ENCODE peak calls at places on chromosomes 5 and 9, in seven cellular contexts. One of them, this sample, is unnamed.

GRCh38 chr9:34651876-34652602 is at the start of gene IL11RA:
- DNase-seq in heart left ventricle: peak
- DNase-seq in stomach: peak
- DNase-seq in right atrium auricular region: peak
- DNase-seq in cardiac muscle cell: peak
- DNase-seq in Peyer's patch: peak
- DNase-seq in astrocyte of the spinal cord: peak
- DNase-seq in this sample: peak

GRCh38 chr9:92966518-92966800 is 19.1 kb downstream of the FGD3 start:
- DNase-seq in cardiac muscle cell: no peak
- DNase-seq in astrocyte of the spinal cord: no peak
- DNase-seq in heart left ventricle: no peak
- DNase-seq in right atrium auricular region: no peak
- DNase-seq in Peyer's patch: no peak
- DNase-seq in stomach: peak
- DNase-seq in this sample: no peak

GRCh38 chr9:17625644-17626388 is 47.0 kb downstream of the SH3GL2 start:
- DNase-seq in right atrium auricular region: no peak
- DNase-seq in heart left ventricle: no peak
- DNase-seq in stomach: no peak
- DNase-seq in cardiac muscle cell: no peak
- DNase-seq in Peyer's patch: no peak
- DNase-seq in astrocyte of the spinal cord: peak
- DNase-seq in this sample: no peak

GRCh38 chr5:176899296-176899891 is at the start of gene HK3:
- DNase-seq in heart left ventricle: no peak
- DNase-seq in stomach: no peak
- DNase-seq in right atrium auricular region: peak
- DNase-seq in Peyer's patch: no peak
- DNase-seq in astrocyte of the spinal cord: no peak
- DNase-seq in cardiac muscle cell: no peak
- DNase-seq in this sample: no peak

GRCh38 chr9:114900937-114901802 is 29.2 kb downstream of the TNFSF8 start:
- DNase-seq in Peyer's patch: no peak
- DNase-seq in right atrium auricular region: no peak
- DNase-seq in stomach: no peak
- DNase-seq in cardiac muscle cell: no peak
- DNase-seq in astrocyte of the spinal cord: peak
- DNase-seq in heart left ventricle: no peak
- DNase-seq in this sample: no peak

GRCh38 chr9:99305820-99306811 is 84.0 kb downstream of the SEC61B start:
- DNase-seq in stomach: no peak
- DNase-seq in heart left ventricle: no peak
- DNase-seq in Peyer's patch: no peak
- DNase-seq in right atrium auricular region: no peak
- DNase-seq in astrocyte of the spinal cord: no peak
- DNase-seq in cardiac muscle cell: no peak
- DNase-seq in this sample: no peak

GRCh38 chr5:180463216-180463900 is 30.8 kb upstream of the CNOT6 start:
- DNase-seq in stomach: no peak
- DNase-seq in right atrium auricular region: no peak
- DNase-seq in Peyer's patch: no peak
- DNase-seq in astrocyte of the spinal cord: no peak
- DNase-seq in heart left ventricle: no peak
- DNase-seq in cardiac muscle cell: no peak
- DNase-seq in this sample: no peak

GRCh38 chr5:95390812-95391492 is at the start of gene FAM81B:
- DNase-seq in stomach: no peak
- DNase-seq in cardiac muscle cell: no peak
- DNase-seq in heart left ventricle: no peak
- DNase-seq in Peyer's patch: no peak
- DNase-seq in astrocyte of the spinal cord: no peak
- DNase-seq in right atrium auricular region: no peak
- DNase-seq in this sample: no peak

DNA sequence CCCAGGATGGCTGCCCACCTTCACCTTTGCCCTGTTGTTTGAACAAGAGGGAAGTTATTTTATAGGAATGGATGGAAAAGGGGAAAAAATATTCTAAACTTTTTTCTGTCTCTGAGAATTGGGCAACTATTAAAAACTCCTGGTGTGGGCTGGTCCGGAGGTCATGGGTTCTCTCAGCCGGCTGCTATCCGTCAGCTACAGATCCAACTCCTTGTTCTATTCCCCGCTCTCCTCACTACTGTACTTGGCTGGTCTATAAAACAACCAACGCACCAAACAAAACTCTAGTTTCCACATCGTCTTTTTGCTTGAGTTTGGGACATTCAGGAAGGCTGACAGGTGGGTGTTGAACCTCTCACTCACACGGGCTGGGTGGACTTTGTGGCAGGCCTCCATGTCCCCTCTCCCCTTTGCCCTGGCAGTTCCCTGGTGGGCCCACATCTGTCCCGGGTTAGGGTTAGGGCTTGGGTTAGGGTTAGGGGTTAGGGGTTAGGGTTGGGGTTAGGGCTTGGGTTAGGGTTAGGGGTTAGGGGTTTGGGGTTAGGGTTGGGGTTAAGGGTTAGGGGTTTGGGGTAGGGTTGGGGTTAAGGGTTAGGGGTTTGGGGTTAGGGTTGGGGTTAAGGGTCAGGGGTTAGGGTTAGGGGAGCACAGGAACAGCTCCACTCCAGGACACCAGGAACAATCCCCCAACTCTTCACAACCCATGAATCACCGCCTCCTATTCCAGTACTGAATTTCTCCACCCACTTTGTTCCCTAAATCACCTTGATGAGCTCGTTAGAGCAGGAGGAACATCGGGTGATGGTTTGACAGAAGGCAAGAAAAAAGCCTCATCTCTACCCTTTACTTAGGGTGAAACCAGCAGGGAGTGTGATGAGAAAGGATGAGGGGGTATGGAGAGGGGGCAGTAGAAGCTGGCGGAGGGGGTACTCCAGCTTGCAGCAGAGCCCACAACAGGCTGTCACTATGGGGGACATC is 302.1 kb upstream of the IRX4 start:
- DNase-seq in right atrium auricular region: no peak
- DNase-seq in Peyer's patch: no peak
- DNase-seq in stomach: no peak
- DNase-seq in heart left ventricle: no peak
- DNase-seq in cardiac muscle cell: no peak
- DNase-seq in astrocyte of the spinal cord: no peak
- DNase-seq in this sample: no peak
- H3K4me3 ChIP-seq in right atrium auricular region: no peak
- H3K4me3 ChIP-seq in Peyer's patch: no peak
- H3K4me3 ChIP-seq in stomach: no peak
- H3K4me3 ChIP-seq in heart left ventricle: no peak
- H3K4me3 ChIP-seq in cardiac muscle cell: no peak
- H3K4me3 ChIP-seq in astrocyte of the spinal cord: no peak
- H3K4me3 ChIP-seq in this sample: no peak

GRCh38 chr5:37839441-37840035 is 303 bp downstream of the GDNF start:
- DNase-seq in cardiac muscle cell: peak
- DNase-seq in Peyer's patch: no peak
- DNase-seq in stomach: no peak
- DNase-seq in astrocyte of the spinal cord: no peak
- DNase-seq in heart left ventricle: peak
- DNase-seq in right atrium auricular region: no peak
- DNase-seq in this sample: peak
- TF ChIP-seq CTCF in cardiac muscle cell: no peak
- TF ChIP-seq CTCF in Peyer's patch: no peak
- TF ChIP-seq CTCF in stomach: no peak
- TF ChIP-seq CTCF in astrocyte of the spinal cord: no peak
- TF ChIP-seq CTCF in heart left ventricle: no peak
- TF ChIP-seq CTCF in right atrium auricular region: no peak
- TF ChIP-seq CTCF in this sample: no peak

GRCh38 chr5:119072496-119072895 is 1.6 kb downstream of the DMXL1 start:
- DNase-seq in cardiac muscle cell: no peak
- DNase-seq in Peyer's patch: no peak
- DNase-seq in astrocyte of the spinal cord: no peak
- DNase-seq in stomach: no peak
- DNase-seq in right atrium auricular region: no peak
- DNase-seq in heart left ventricle: no peak
- DNase-seq in this sample: no peak
- H3K4me3 ChIP-seq in cardiac muscle cell: peak
- H3K4me3 ChIP-seq in Peyer's patch: no peak
- H3K4me3 ChIP-seq in astrocyte of the spinal cord: no peak
- H3K4me3 ChIP-seq in stomach: peak
- H3K4me3 ChIP-seq in right atrium auricular region: no peak
- H3K4me3 ChIP-seq in heart left ventricle: peak
- H3K4me3 ChIP-seq in this sample: peak

GRCh38 chr5:29379619-29380018 is 1813.9 kb upstream of the CDH6 start:
- DNase-seq in Peyer's patch: no peak
- DNase-seq in astrocyte of the spinal cord: peak
- DNase-seq in heart left ventricle: no peak
- DNase-seq in right atrium auricular region: no peak
- DNase-seq in cardiac muscle cell: peak
- DNase-seq in stomach: no peak
- DNase-seq in this sample: no peak
- TF ChIP-seq CTCF in Peyer's patch: no peak
- TF ChIP-seq CTCF in astrocyte of the spinal cord: no peak
- TF ChIP-seq CTCF in heart left ventricle: no peak
- TF ChIP-seq CTCF in right atrium auricular region: no peak
- TF ChIP-seq CTCF in cardiac muscle cell: no peak
- TF ChIP-seq CTCF in stomach: no peak
- TF ChIP-seq CTCF in this sample: no peak

GRCh38 chr5:140822281-140822629 is 842 bp downstream of the PCDHA5 start:
- DNase-seq in astrocyte of the spinal cord: no peak
- DNase-seq in right atrium auricular region: no peak
- DNase-seq in heart left ventricle: no peak
- DNase-seq in Peyer's patch: no peak
- DNase-seq in stomach: no peak
- DNase-seq in cardiac muscle cell: no peak
- DNase-seq in this sample: no peak

GRCh38 chr5:140823475-140823874 is 2.1 kb downstream of the PCDHA5 start:
- DNase-seq in right atrium auricular region: no peak
- DNase-seq in cardiac muscle cell: no peak
- DNase-seq in astrocyte of the spinal cord: no peak
- DNase-seq in Peyer's patch: no peak
- DNase-seq in heart left ventricle: no peak
- DNase-seq in stomach: no peak
- DNase-seq in this sample: no peak

GRCh38 chr5:140828402-140828737 is 610 bp downstream of the PCDHA6 start:
- DNase-seq in heart left ventricle: no peak
- DNase-seq in right atrium auricular region: no peak
- DNase-seq in Peyer's patch: no peak
- DNase-seq in cardiac muscle cell: peak
- DNase-seq in astrocyte of the spinal cord: no peak
- DNase-seq in stomach: no peak
- DNase-seq in this sample: no peak

GRCh38 chr5:140827704-140828401 is at the start of gene PCDHA6:
- DNase-seq in stomach: no peak
- DNase-seq in Peyer's patch: no peak
- DNase-seq in astrocyte of the spinal cord: no peak
- DNase-seq in cardiac muscle cell: peak
- DNase-seq in heart left ventricle: no peak
- DNase-seq in right atrium auricular region: no peak
- DNase-seq in this sample: no peak
- H3K4me3 ChIP-seq in stomach: peak
- H3K4me3 ChIP-seq in Peyer's patch: no peak
- H3K4me3 ChIP-seq in astrocyte of the spinal cord: no peak
- H3K4me3 ChIP-seq in cardiac muscle cell: peak
- H3K4me3 ChIP-seq in heart left ventricle: no peak
- H3K4me3 ChIP-seq in right atrium auricular region: no peak
- H3K4me3 ChIP-seq in this sample: no peak

GRCh38 chr5:102792705-102793104 is 37.6 kb downstream of the PAM start:
- DNase-seq in stomach: no peak
- DNase-seq in astrocyte of the spinal cord: no peak
- DNase-seq in heart left ventricle: no peak
- DNase-seq in Peyer's patch: no peak
- DNase-seq in right atrium auricular region: no peak
- DNase-seq in cardiac muscle cell: no peak
- DNase-seq in this sample: peak
- TF ChIP-seq CTCF in stomach: no peak
- TF ChIP-seq CTCF in astrocyte of the spinal cord: peak
- TF ChIP-seq CTCF in heart left ventricle: peak
- TF ChIP-seq CTCF in Peyer's patch: no peak
- TF ChIP-seq CTCF in right atrium auricular region: no peak
- TF ChIP-seq CTCF in cardiac muscle cell: peak
- TF ChIP-seq CTCF in this sample: peak

GRCh38 chr5:38845555-38846378 is at the start of gene OSMR:
- DNase-seq in heart left ventricle: peak
- DNase-seq in astrocyte of the spinal cord: peak
- DNase-seq in cardiac muscle cell: peak
- DNase-seq in right atrium auricular region: peak
- DNase-seq in stomach: peak
- DNase-seq in Peyer's patch: peak
- DNase-seq in this sample: peak

GRCh38 chr5:38846379-38846967 is 661 bp downstream of the OSMR start:
- DNase-seq in right atrium auricular region: no peak
- DNase-seq in cardiac muscle cell: no peak
- DNase-seq in Peyer's patch: no peak
- DNase-seq in heart left ventricle: no peak
- DNase-seq in stomach: no peak
- DNase-seq in astrocyte of the spinal cord: peak
- DNase-seq in this sample: peak

GRCh38 chr5:38843665-38844064 is 2.1 kb upstream of the OSMR start:
- DNase-seq in stomach: no peak
- DNase-seq in cardiac muscle cell: no peak
- DNase-seq in heart left ventricle: no peak
- DNase-seq in right atrium auricular region: no peak
- DNase-seq in astrocyte of the spinal cord: no peak
- DNase-seq in Peyer's patch: no peak
- DNase-seq in this sample: no peak

GRCh38 chr5:38848637-38849036 is 2.8 kb downstream of the OSMR start:
- DNase-seq in cardiac muscle cell: no peak
- DNase-seq in astrocyte of the spinal cord: no peak
- DNase-seq in right atrium auricular region: no peak
- DNase-seq in stomach: no peak
- DNase-seq in Peyer's patch: no peak
- DNase-seq in heart left ventricle: no peak
- DNase-seq in this sample: no peak

DNA sequence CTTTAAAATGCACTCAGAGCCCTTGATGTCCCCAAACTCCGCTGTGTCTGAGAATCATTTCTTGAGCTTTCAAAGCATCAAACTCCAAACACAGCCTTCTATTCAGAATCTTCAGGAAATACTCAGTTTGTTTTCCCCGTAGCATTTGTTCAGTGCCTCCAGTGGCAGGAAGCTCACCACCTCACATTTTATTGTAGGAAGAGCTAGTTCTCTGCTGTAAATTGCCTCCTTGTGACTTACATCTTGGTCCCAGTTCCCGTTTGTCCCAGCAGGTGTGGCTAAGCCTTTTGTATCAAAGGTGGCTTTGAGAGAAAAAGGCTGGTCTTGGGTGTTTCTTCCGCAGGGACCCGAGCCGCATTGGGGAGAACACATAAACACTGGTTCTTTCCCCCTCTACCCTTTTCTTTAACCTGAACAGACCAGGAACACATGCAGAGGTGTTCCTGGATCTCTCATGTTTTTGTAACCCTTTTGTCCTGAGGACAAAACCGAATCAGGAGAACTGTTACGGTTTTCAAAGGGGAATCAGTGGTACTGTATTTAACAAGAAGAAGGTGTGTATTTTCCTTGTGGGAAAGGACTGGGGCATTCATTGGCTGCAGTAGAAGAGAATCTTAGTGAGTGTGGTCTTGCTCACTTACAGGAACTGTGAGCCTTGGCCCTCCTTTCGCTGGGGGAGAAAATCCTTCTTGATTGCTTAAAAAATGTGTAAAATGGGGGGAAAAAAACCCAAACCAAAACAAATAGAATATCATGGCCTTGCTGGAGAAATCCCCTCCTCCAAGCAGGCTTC is 1.9 kb downstream of the OSMR start:
- DNase-seq in right atrium auricular region: no peak
- DNase-seq in cardiac muscle cell: no peak
- DNase-seq in heart left ventricle: no peak
- DNase-seq in stomach: no peak
- DNase-seq in astrocyte of the spinal cord: peak
- DNase-seq in Peyer's patch: no peak
- DNase-seq in this sample: peak
- H3K4me3 ChIP-seq in right atrium auricular region: peak
- H3K4me3 ChIP-seq in cardiac muscle cell: no peak
- H3K4me3 ChIP-seq in heart left ventricle: peak
- H3K4me3 ChIP-seq in stomach: peak
- H3K4me3 ChIP-seq in astrocyte of the spinal cord: peak
- H3K4me3 ChIP-seq in Peyer's patch: peak
- H3K4me3 ChIP-seq in this sample: peak

GRCh38 chr9:35657327-35658143 is at the start of gene RMRP:
- DNase-seq in right atrium auricular region: peak
- DNase-seq in astrocyte of the spinal cord: peak
- DNase-seq in cardiac muscle cell: peak
- DNase-seq in Peyer's patch: peak
- DNase-seq in stomach: peak
- DNase-seq in heart left ventricle: peak
- DNase-seq in this sample: peak
- TF ChIP-seq CTCF in right atrium auricular region: peak
- TF ChIP-seq CTCF in astrocyte of the spinal cord: no peak
- TF ChIP-seq CTCF in cardiac muscle cell: peak
- TF ChIP-seq CTCF in Peyer's patch: no peak
- TF ChIP-seq CTCF in stomach: peak
- TF ChIP-seq CTCF in heart left ventricle: peak
- TF ChIP-seq CTCF in this sample: peak